ENCODE peak calls at places on chromosomes 12 and 14, in nine cellular contexts. One of them, this sample, is unnamed.

GRCh38 chr14:75833326-75834020 is 148.3 kb downstream of the TGFB3 start:
- DNase-seq in GM20000: no peak
- DNase-seq in fibroblast of the aortic adventitia: no peak
- DNase-seq in keratinocyte: no peak
- DNase-seq in AG09319: no peak
- DNase-seq in endothelial cell: no peak
- DNase-seq in gastrocnemius medialis: no peak
- DNase-seq in psoas muscle: no peak
- DNase-seq in Peyer's patch: no peak
- DNase-seq in this sample: no peak

GRCh38 chr12:45231515-45232145 is 15.7 kb downstream of the ANO6 start:
- DNase-seq in GM20000: no peak
- DNase-seq in fibroblast of the aortic adventitia: peak; percentile 87
- DNase-seq in keratinocyte: no peak
- DNase-seq in AG09319: no peak
- DNase-seq in endothelial cell: no peak
- DNase-seq in gastrocnemius medialis: no peak
- DNase-seq in psoas muscle: no peak
- DNase-seq in Peyer's patch: no peak
- DNase-seq in this sample: no peak

GRCh38 chr12:104627231-104627974 is 170.7 kb downstream of the CHST11 start:
- DNase-seq in GM20000: no peak
- DNase-seq in fibroblast of the aortic adventitia: no peak
- DNase-seq in keratinocyte: no peak
- DNase-seq in AG09319: no peak
- DNase-seq in endothelial cell: no peak
- DNase-seq in gastrocnemius medialis: no peak
- DNase-seq in psoas muscle: no peak
- DNase-seq in Peyer's patch: no peak
- DNase-seq in this sample: no peak

GRCh38 chr14:65354715-65355114 is 57.8 kb upstream of the FUT8 start:
- DNase-seq in GM20000: no peak
- DNase-seq in fibroblast of the aortic adventitia: no peak
- DNase-seq in keratinocyte: peak; percentile 25
- DNase-seq in AG09319: no peak
- DNase-seq in endothelial cell: no peak
- DNase-seq in gastrocnemius medialis: no peak
- DNase-seq in psoas muscle: no peak
- DNase-seq in Peyer's patch: no peak
- DNase-seq in this sample: no peak

GRCh38 chr12:86264451-86265328 is 8.5 kb upstream of the MGAT4C start:
- DNase-seq in GM20000: no peak
- DNase-seq in fibroblast of the aortic adventitia: no peak
- DNase-seq in keratinocyte: no peak
- DNase-seq in AG09319: no peak
- DNase-seq in endothelial cell: peak; percentile 24
- DNase-seq in gastrocnemius medialis: no peak
- DNase-seq in psoas muscle: peak; percentile 8
- DNase-seq in Peyer's patch: no peak
- DNase-seq in this sample: peak; percentile 19

GRCh38 chr12:78864483-78865296 is at the start of gene SYT1:
- DNase-seq in GM20000: no peak
- DNase-seq in fibroblast of the aortic adventitia: peak; percentile 87
- DNase-seq in keratinocyte: peak; percentile 13
- DNase-seq in AG09319: no peak
- DNase-seq in endothelial cell: peak; percentile 73
- DNase-seq in gastrocnemius medialis: no peak
- DNase-seq in psoas muscle: peak; percentile 14
- DNase-seq in Peyer's patch: peak; percentile 20
- DNase-seq in this sample: peak; percentile 91

GRCh38 chr14:97575677-97576076 is 778.5 kb downstream of the VRK1 start:
- DNase-seq in GM20000: no peak
- DNase-seq in fibroblast of the aortic adventitia: no peak
- DNase-seq in keratinocyte: no peak
- DNase-seq in AG09319: no peak
- DNase-seq in endothelial cell: no peak
- DNase-seq in gastrocnemius medialis: no peak
- DNase-seq in psoas muscle: no peak
- DNase-seq in Peyer's patch: no peak
- DNase-seq in this sample: no peak

GRCh38 chr14:97851438-97851995 is 1054.3 kb downstream of the VRK1 start:
- DNase-seq in GM20000: no peak
- DNase-seq in fibroblast of the aortic adventitia: no peak
- DNase-seq in keratinocyte: no peak
- DNase-seq in AG09319: no peak
- DNase-seq in endothelial cell: no peak
- DNase-seq in gastrocnemius medialis: no peak
- DNase-seq in psoas muscle: no peak
- DNase-seq in Peyer's patch: no peak
- DNase-seq in this sample: no peak

GRCh38 chr12:116882742-116883141 is 1.5 kb upstream of the HRK start:
- DNase-seq in GM20000: peak; percentile 49
- DNase-seq in fibroblast of the aortic adventitia: peak; percentile 64
- DNase-seq in keratinocyte: no peak
- DNase-seq in AG09319: no peak
- DNase-seq in endothelial cell: no peak
- DNase-seq in gastrocnemius medialis: no peak
- DNase-seq in psoas muscle: no peak
- DNase-seq in Peyer's patch: no peak
- DNase-seq in this sample: no peak

DNA sequence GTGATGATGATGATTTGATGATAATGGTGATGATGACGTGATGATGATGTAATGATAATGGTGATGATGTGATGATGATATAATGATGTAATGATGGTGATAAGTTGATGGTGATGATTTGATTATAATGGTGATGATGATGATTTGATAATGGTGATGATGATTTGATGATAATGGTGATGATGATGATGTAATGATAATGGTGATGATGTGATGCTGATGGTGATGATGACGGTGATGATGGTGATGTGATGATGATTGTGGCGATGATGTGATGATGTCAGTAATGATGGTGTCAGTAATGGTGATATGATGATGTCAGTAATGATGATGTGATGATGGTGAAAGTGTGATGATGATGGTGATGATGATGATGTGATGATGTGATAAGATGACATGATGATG is 613.4 kb downstream of the AACS start:
- DNase-seq in GM20000: no peak
- DNase-seq in fibroblast of the aortic adventitia: no peak
- DNase-seq in keratinocyte: no peak
- DNase-seq in AG09319: no peak
- DNase-seq in endothelial cell: no peak
- DNase-seq in gastrocnemius medialis: no peak
- DNase-seq in psoas muscle: no peak
- DNase-seq in Peyer's patch: no peak
- DNase-seq in this sample: no peak
- TF ChIP-seq CTCF in GM20000: no peak
- TF ChIP-seq CTCF in fibroblast of the aortic adventitia: no peak
- TF ChIP-seq CTCF in keratinocyte: no peak
- TF ChIP-seq CTCF in AG09319: no peak
- TF ChIP-seq CTCF in endothelial cell: no peak
- TF ChIP-seq CTCF in gastrocnemius medialis: no peak
- TF ChIP-seq CTCF in psoas muscle: no peak
- TF ChIP-seq CTCF in Peyer's patch: no peak
- TF ChIP-seq CTCF in this sample: no peak

DNA sequence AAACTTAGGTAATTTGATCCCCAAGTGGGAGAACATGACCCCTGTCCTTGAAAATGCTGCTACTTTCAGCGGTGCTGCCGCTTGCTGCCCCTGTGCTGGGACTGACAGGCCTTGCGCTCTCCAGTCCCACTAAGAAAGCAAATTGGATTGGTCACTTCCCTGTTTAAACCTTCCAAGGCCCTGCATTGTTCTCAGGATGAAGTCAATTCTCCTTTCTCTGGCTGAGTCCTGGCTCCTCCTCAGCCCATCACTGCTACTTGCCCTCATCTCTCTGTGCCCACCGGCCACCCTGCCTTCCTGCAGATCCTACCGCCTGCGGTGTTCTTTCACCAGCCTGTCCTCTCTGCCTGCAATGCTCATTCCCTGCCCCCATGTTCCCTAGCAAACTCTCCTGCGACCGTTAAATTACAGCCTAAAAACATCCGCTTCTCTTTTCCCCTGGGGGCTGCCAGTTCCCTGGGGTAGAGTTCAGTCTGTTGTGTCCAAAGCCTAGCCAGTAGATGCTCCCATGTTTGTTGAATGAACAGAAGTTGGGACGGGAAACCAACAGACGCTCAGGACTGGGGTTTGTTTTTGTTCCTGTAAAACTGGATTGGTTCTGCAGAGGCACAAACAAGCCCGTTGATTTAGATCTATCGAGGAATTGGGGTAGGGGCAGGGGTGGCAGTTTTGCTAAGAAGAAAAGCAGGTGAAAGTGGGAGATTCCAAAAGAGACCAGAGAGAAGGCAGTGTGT is 127.3 kb upstream of the HIF1A start:
- DNase-seq in GM20000: no peak
- DNase-seq in fibroblast of the aortic adventitia: no peak
- DNase-seq in keratinocyte: no peak
- DNase-seq in AG09319: no peak
- DNase-seq in endothelial cell: no peak
- DNase-seq in gastrocnemius medialis: no peak
- DNase-seq in psoas muscle: no peak
- DNase-seq in Peyer's patch: peak; percentile 35
- DNase-seq in this sample: peak; percentile 34
- TF ChIP-seq CTCF in GM20000: no peak
- TF ChIP-seq CTCF in fibroblast of the aortic adventitia: peak; percentile 9
- TF ChIP-seq CTCF in keratinocyte: no peak
- TF ChIP-seq CTCF in AG09319: no peak
- TF ChIP-seq CTCF in endothelial cell: no peak
- TF ChIP-seq CTCF in gastrocnemius medialis: no peak
- TF ChIP-seq CTCF in psoas muscle: no peak
- TF ChIP-seq CTCF in Peyer's patch: no peak
- TF ChIP-seq CTCF in this sample: no peak

DNA sequence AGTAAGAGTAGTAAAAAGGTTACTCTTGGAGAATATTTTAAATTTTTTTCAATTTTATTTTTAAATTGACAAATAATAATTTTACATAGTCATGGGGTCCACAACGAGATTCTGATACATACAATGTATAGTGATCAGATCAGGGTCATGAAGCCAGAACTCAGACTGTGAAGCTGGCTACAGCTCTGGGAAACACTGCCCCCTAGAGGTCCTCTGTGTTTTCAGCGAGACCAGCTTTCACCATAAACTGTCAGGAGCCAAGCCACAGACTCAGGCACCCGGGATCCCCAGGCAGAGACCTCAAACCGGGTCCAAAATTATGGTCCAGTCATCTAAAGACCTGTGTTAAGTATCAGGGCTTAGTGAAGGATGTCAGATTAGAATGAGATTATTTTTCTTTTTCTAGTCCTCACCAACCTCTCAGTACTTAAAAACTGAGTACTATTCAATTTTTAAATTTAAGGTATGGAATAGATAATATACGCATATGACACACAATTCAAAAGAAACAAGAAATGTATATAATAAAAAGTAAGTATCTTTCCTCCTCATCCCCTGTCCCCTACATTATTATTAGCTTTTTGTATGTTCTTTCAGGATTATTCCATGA is 397.1 kb downstream of the MDGA2 start:
- DNase-seq in GM20000: peak; percentile 33
- DNase-seq in fibroblast of the aortic adventitia: no peak
- DNase-seq in keratinocyte: no peak
- DNase-seq in AG09319: no peak
- DNase-seq in endothelial cell: peak; percentile 72
- DNase-seq in gastrocnemius medialis: no peak
- DNase-seq in psoas muscle: no peak
- DNase-seq in Peyer's patch: no peak
- DNase-seq in this sample: peak; percentile 79
- TF ChIP-seq CTCF in GM20000: peak; percentile 35
- TF ChIP-seq CTCF in fibroblast of the aortic adventitia: peak; percentile 22
- TF ChIP-seq CTCF in keratinocyte: peak; percentile 57
- TF ChIP-seq CTCF in AG09319: no peak
- TF ChIP-seq CTCF in endothelial cell: peak; percentile 90
- TF ChIP-seq CTCF in gastrocnemius medialis: peak; percentile 26
- TF ChIP-seq CTCF in psoas muscle: peak; percentile 7
- TF ChIP-seq CTCF in Peyer's patch: peak; percentile 46
- TF ChIP-seq CTCF in this sample: peak; percentile 87

DNA sequence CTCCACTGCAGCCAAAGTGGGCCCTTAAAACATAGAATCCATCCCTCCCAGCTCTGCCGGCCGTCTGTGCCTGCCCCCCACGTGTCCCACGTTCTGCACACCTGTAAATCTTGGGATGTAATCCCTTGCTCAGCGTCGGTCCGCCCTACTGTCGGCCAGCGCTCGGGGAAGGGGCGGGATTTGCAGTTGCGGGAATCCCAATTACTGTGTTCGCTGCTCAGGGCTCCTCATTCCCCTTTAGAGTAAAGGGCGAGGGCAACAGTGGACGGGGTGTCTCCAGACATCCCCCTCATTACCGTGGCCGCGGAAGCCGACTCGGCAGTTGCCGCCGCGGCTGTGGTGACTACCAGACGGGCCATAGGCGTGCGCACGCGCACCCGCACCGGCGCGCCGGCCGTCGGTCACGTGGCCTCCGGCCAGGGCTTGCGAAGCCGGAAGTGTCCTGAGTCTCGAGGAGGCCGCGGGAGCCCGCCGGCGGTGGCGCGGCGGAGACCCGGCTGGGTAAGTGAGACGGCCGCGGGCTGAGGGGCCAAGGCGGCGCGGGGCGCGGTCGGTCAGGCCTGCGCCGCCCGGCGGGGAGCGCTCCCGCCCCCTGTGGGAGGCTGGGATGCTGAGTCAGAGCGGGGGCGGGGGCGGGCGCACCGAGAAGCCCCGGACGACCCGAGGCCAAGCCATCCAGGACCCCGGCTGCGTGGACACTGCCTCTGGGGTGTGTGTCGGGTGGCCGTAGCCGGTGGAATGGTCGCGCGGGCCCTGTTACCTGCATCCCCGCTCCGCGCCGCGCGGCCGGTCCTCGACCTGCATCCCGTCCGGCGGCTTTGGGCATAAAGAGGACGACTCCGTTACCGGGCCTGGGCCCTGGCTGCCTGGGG is at the start of gene TBK1:
- DNase-seq in GM20000: peak; percentile 95
- DNase-seq in fibroblast of the aortic adventitia: peak; percentile 81
- DNase-seq in keratinocyte: peak; percentile 19
- DNase-seq in AG09319: peak; percentile 60
- DNase-seq in endothelial cell: peak; percentile 89
- DNase-seq in gastrocnemius medialis: peak; percentile 77
- DNase-seq in psoas muscle: peak; percentile 91
- DNase-seq in Peyer's patch: peak; percentile 78
- DNase-seq in this sample: peak; percentile 95
- TF ChIP-seq CTCF in GM20000: peak; percentile 4
- TF ChIP-seq CTCF in fibroblast of the aortic adventitia: no peak
- TF ChIP-seq CTCF in keratinocyte: no peak
- TF ChIP-seq CTCF in AG09319: no peak
- TF ChIP-seq CTCF in endothelial cell: no peak
- TF ChIP-seq CTCF in gastrocnemius medialis: peak; percentile 14
- TF ChIP-seq CTCF in psoas muscle: peak; percentile 15
- TF ChIP-seq CTCF in Peyer's patch: peak; percentile 21
- TF ChIP-seq CTCF in this sample: no peak

This sample was measured in glutamatergic neuron.